ENCODE peak calls at places on chromosomes 2 and 18, in five cellular contexts. J is Caco-2, O is epithelial cell of esophagus, S is left ventricle myocardium superior, Y is NB4. P is an unnamed sample.

GRCh38 chr2:174597347-174598047 is at the start of gene WIPF1:
- DNase-seq in J (no peak), O (peak; percentile 63), S (no peak), Y (peak; percentile 91), P (peak; percentile 76)

GRCh38 chr18:75884728-75885127 is 457.2 kb upstream of the SMIM21 start:
- DNase-seq in J (no peak), O (no peak), S (peak; percentile 36), Y (peak; percentile 12), P (peak; percentile 11)

GRCh38 chr2:172858473-172858745 is 122.8 kb downstream of the RAPGEF4 start:
- DNase-seq in J (no peak), O (peak; percentile 45), S (no peak), Y (no peak), P (no peak)

GRCh38 chr18:808086-808485 is 4.0 kb downstream of the YES1 start:
- DNase-seq in J (no peak), O (no peak), S (no peak), Y (no peak), P (no peak)

GRCh38 chr2:237904806-237905599 is 45.6 kb downstream of the RAMP1 start:
- DNase-seq in J (no peak), O (no peak), S (peak; percentile 79), Y (peak; percentile 25), P (peak; percentile 73)

GRCh38 chr2:81894451-81894990 is 1590.0 kb upstream of the LRRTM1 start:
- DNase-seq in J (no peak), O (peak; percentile 1), S (no peak), Y (no peak), P (no peak)

GRCh38 chr18:68588169-68588568 is 126.7 kb downstream of the TMX3 start:
- DNase-seq in J (no peak), O (no peak), S (no peak), Y (no peak), P (no peak)

GRCh38 chr2:144507441-144508161 is 12.3 kb downstream of the ZEB2 start:
- DNase-seq in J (no peak), O (no peak), S (no peak), Y (no peak), P (no peak)

GRCh38 chr2:182503886-182504285 is 77.0 kb upstream of the PDE1A start:
- DNase-seq in J (no peak), O (peak; percentile 35), S (no peak), Y (no peak), P (no peak)

GRCh38 chr18:24086082-24086481 is 52.8 kb upstream of the CABYR start:
- DNase-seq in J (no peak), O (peak; percentile 30), S (no peak), Y (no peak), P (no peak)

GRCh38 chr2:128310094-128310716 is 8.5 kb downstream of the HS6ST1 start:
- DNase-seq in J (peak; percentile 27), O (no peak), S (peak; percentile 26), Y (no peak), P (no peak)

GRCh38 chr2:227464851-227465250 is 7.1 kb upstream of the AGFG1 start:
- DNase-seq in J (no peak), O (no peak), S (no peak), Y (no peak), P (peak; percentile 33)

GRCh38 chr2:235659767-235660322 is 166.0 kb downstream of the AGAP1 start:
- DNase-seq in J (no peak), O (no peak), S (no peak), Y (peak; percentile 19), P (peak; percentile 12)